ENCODE peak calls at places on chromosome 20, in seven cellular contexts. C is GM10248, O is colonic mucosa, Y is GM20000, X is lung, F is WERI-Rb-1, S is ascending aorta. Z is an unnamed sample.

GRCh38 chr20:61437280-61438206 is 185.5 kb downstream of the CDH4 start:
- DNase-seq in C (no peak), O (no peak), Y (no peak), X (no peak), F (no peak), S (no peak), Z (no peak)

GRCh38 chr20:53337419-53338101 is 256.1 kb downstream of the ZNF217 start:
- DNase-seq in C (no peak), O (no peak), Y (no peak), X (no peak), F (no peak), S (no peak), Z (no peak)

GRCh38 chr20:1801551-1801950 is 93.7 kb upstream of the SIRPA start:
- DNase-seq in C (no peak), O (no peak), Y (no peak), X (no peak), F (no peak), S (no peak), Z (no peak)

GRCh38 chr20:25532015-25532751 is 53.1 kb downstream of the NINL start:
- DNase-seq in C (no peak), O (no peak), Y (no peak), X (no peak), F (peak; percentile 74), S (peak; percentile 30), Z (peak; percentile 23)

GRCh38 chr20:26163890-26164289 is 467.2 kb upstream of the ZNF337 start:
- DNase-seq in C (no peak), O (no peak), Y (no peak), X (no peak), F (no peak), S (no peak), Z (no peak)

GRCh38 chr20:20034486-20034885 is 17.3 kb downstream of the NAA20 start:
- DNase-seq in C (no peak), O (no peak), Y (no peak), X (no peak), F (no peak), S (no peak), Z (no peak)

GRCh38 chr20:48750941-48751620 is 76.7 kb downstream of the PREX1 start:
- DNase-seq in C (no peak), O (no peak), Y (no peak), X (peak; percentile 58), F (no peak), S (no peak), Z (peak; percentile 21)

GRCh38 chr20:43123180-43123579 is 66.5 kb downstream of the PTPRT start:
- DNase-seq in C (no peak), O (no peak), Y (no peak), X (no peak), F (no peak), S (no peak), Z (no peak)

GRCh38 chr20:13661070-13661687 is 22.4 kb upstream of the TASP1 start:
- DNase-seq in C (no peak), O (no peak), Y (no peak), X (no peak), F (no peak), S (no peak), Z (no peak)

GRCh38 chr20:16555754-16556153 is 17.5 kb downstream of the KIF16B start:
- DNase-seq in C (no peak), O (no peak), Y (no peak), X (no peak), F (no peak), S (no peak), Z (no peak)

GRCh38 chr20:61534346-61534745 is 282.3 kb downstream of the CDH4 start:
- DNase-seq in C (no peak), O (no peak), Y (no peak), X (no peak), F (no peak), S (no peak), Z (no peak)

GRCh38 chr20:46399401-46399800 is 7.0 kb downstream of the ELMO2 start:
- DNase-seq in C (no peak), O (no peak), Y (no peak), X (no peak), F (no peak), S (no peak), Z (no peak)

DNA sequence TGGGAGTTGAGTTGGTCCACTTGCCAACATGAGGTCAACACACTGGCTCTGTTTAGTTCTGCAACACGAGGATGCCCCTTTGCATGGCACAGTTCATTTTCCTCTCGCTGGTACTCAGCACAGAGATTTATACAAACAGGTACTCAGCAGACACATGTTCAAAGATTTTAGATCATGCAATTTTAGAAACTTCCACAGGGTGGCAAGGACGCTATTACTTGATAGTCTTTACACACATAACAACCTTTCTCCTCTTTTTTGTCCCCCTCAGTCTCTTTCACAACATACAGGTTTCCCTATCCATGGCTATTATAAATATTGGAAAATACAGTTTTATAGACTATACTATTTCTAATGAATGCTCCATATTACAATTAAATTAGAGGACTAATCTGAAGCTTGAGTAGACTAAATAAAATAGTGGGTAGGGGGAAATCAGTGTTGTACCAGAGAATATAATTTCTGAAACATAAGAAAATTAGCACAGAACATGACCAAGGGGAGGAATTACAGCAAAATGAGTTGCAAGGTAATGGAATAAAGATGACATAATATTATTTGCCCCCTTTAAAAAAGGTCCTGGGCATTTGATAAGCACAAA is 331.8 kb upstream of the BTBD3 start:
- DNase-seq in C (no peak), O (no peak), Y (no peak), X (no peak), F (no peak), S (no peak), Z (peak; percentile 10)
- TF ChIP-seq CTCF in C (no peak), O (no peak), Y (no peak), X (no peak), F (peak; percentile 30), S (no peak), Z (no peak)

DNA sequence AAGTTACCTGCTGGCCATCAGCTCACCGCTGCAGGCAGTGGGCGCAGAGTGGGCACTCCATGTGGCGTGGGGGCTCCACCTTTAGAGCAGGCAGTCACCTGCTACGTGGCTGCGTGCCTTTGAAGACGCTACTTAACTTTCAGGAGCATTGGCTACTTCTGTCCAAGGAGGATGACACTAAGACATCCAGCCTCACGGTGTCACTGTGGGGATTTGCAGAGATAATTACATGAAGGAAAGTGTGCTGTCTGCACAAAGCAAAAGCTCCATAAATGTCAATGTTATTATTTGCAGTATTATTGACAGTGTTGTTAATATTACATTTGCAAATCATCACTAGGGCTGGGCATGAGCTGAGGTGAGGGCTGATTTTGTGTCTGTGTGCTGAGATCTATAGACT is 166.0 kb upstream of the SYNDIG1 start:
- DNase-seq in C (no peak), O (no peak), Y (no peak), X (no peak), F (peak; percentile 64), S (no peak), Z (no peak)
- TF ChIP-seq CTCF in C (no peak), O (no peak), Y (no peak), X (no peak), F (peak; percentile 50), S (no peak), Z (no peak)

DNA sequence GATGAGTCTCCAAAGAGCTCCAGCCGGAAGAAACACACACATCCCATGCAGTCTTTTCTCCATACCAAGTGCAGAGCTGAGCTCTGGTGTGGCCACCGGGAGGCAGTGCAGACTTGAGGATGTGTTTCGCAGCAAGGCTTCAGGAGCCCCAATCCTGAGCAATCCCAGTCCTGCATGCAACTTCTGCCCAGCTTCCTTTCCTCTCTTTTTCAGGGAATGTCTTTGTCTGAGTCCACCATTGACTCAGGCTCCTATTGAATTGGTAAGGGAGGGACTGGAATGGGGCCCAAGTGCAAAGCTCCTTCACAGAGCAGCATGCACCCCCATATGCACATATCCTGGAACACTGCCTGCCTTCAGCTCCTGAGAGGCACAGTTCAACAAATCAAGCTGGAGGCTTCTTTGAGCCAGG is 50.5 kb upstream of the ASIP start:
- DNase-seq in C (peak; percentile 66), O (peak; percentile 49), Y (peak; percentile 67), X (peak; percentile 54), F (peak; percentile 85), S (no peak), Z (peak; percentile 85)
- TF ChIP-seq CTCF in C (peak; percentile 87), O (peak; percentile 47), Y (peak; percentile 62), X (peak; percentile 73), F (peak; percentile 94), S (peak; percentile 73), Z (peak; percentile 81)

DNA sequence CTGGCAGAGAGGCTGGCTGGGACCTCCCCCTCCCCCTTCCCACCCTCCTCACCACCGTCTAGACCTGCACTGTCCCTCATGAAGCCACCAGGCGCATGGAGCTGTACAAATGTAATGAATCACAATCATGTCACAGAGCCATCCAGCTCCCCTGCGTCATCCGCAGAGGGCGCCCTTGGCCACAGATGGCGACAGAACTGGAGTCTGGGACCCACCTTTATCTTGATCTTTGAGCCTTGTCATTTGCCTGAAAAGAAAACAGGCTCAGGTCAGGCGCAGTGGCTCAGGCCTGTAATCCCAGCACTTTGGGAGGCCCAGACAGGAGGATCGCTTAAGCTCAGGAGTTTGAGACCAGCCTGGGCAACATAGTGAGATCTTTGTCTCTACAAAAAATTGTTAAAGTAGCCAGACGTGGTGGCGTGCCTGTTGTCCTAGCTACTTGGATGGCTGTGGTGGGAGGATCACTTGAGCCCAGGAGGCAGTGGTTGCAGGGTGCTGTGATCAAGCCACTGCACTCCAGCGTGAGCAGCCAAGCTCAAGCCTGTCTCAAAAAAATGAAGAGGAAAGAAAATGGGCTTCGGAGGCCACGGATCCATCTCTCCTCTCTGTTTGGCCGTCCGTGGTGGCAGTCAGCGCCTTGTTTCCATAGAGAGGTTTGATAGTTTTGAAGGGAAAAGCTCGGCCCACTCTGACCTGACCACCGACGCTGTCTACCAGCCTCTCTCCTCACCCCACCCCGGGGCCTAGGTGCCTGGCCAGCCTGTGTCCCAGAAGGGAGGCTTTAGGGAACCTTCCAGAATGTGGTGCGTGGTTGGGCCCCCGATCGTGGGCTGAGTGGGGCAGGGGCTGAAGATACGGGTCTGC is 6.2 kb downstream of the COL9A3 start:
- DNase-seq in C (peak; percentile 82), O (peak; percentile 82), Y (peak; percentile 88), X (no peak), F (peak; percentile 92), S (no peak), Z (peak; percentile 89)
- TF ChIP-seq CTCF in C (peak; percentile 85), O (peak; percentile 50), Y (peak; percentile 75), X (no peak), F (peak; percentile 82), S (no peak), Z (peak; percentile 39)

GRCh38 chr20:58838174-58838573 is 12.5 kb downstream of the GNAS-AS1 start:
- DNase-seq in C (no peak), O (no peak), Y (no peak), X (no peak), F (no peak), S (no peak), Z (no peak)
- TF ChIP-seq CTCF in C (no peak), O (no peak), Y (no peak), X (no peak), F (no peak), S (no peak), Z (no peak)

GRCh38 chr20:56690531-56691175 is 61.5 kb downstream of the TFAP2C start:
- DNase-seq in C (no peak), O (peak; percentile 39), Y (no peak), X (no peak), F (no peak), S (no peak), Z (peak; percentile 20)

GRCh38 chr20:56691325-56691990 is 62.4 kb downstream of the TFAP2C start:
- DNase-seq in C (no peak), O (no peak), Y (no peak), X (no peak), F (no peak), S (no peak), Z (no peak)

GRCh38 chr20:56688106-56688505 is 59.0 kb downstream of the TFAP2C start:
- DNase-seq in C (no peak), O (no peak), Y (no peak), X (no peak), F (no peak), S (no peak), Z (no peak)

GRCh38 chr20:56689852-56690485 is 60.9 kb downstream of the TFAP2C start:
- DNase-seq in C (no peak), O (no peak), Y (no peak), X (no peak), F (no peak), S (no peak), Z (no peak)

GRCh38 chr20:56689318-56689717 is 60.2 kb downstream of the TFAP2C start:
- DNase-seq in C (no peak), O (no peak), Y (no peak), X (no peak), F (no peak), S (no peak), Z (no peak)
- TF ChIP-seq CTCF in C (no peak), O (no peak), Y (no peak), X (no peak), F (no peak), S (no peak), Z (no peak)

Z was measured in Calu3.